ENCODE peak calls at places on chromosomes 16 and 17, in ten cellular contexts. Y is brain microvascular endothelial cell, L is ovary, F is psoas muscle, I is tibial artery, G is IMR-90, T is left ventricle myocardium inferior, V is HCT116, D is Peyer's patch, Z is Caco-2. O is an unnamed sample.

GRCh38 chr16:49464877-49465504 is 91.4 kb downstream of the C16orf78 start:
- DNase-seq in Y (no peak), L (peak; percentile 31), F (no peak), I (no peak), G (no peak), T (no peak), V (no peak), D (no peak), Z (no peak), O (no peak)

GRCh38 chr17:77281024-77281903 is 140.5 kb downstream of the SEC14L1 start:
- DNase-seq in Y (no peak), L (peak; percentile 63), F (peak; percentile 52), I (no peak), G (peak; percentile 29), T (peak; percentile 43), V (no peak), D (peak; percentile 68), Z (peak; percentile 75), O (no peak)

GRCh38 chr17:67582632-67583230 is 135.0 kb upstream of the NOL11 start:
- DNase-seq in Y (no peak), L (peak; percentile 69), F (no peak), I (no peak), G (peak; percentile 62), T (no peak), V (no peak), D (no peak), Z (no peak), O (no peak)

GRCh38 chr17:45338023-45338781 is 21.4 kb upstream of the MAP3K14 start:
- DNase-seq in Y (no peak), L (no peak), F (peak; percentile 42), I (peak; percentile 55), G (no peak), T (no peak), V (no peak), D (no peak), Z (peak; percentile 26), O (no peak)

GRCh38 chr16:67963325-67964321 is 4.8 kb downstream of the SLC12A4 start:
- DNase-seq in Y (no peak), L (peak; percentile 57), F (no peak), I (no peak), G (no peak), T (no peak), V (no peak), D (no peak), Z (no peak), O (no peak)

GRCh38 chr16:68235882-68236803 is at the start of gene ESRP2:
- DNase-seq in Y (no peak), L (peak; percentile 55), F (peak; percentile 36), I (no peak), G (no peak), T (no peak), V (peak; percentile 84), D (peak; percentile 47), Z (peak; percentile 95), O (no peak)

GRCh38 chr17:37476431-37477130 is 13.1 kb upstream of the DUSP14 start:
- DNase-seq in Y (no peak), L (no peak), F (no peak), I (no peak), G (peak; percentile 55), T (peak; percentile 22), V (no peak), D (no peak), Z (peak; percentile 76), O (no peak)

GRCh38 chr16:89711601-89712475 is 8.9 kb downstream of the VPS9D1 start:
- DNase-seq in Y (peak; percentile 43), L (peak; percentile 67), F (no peak), I (no peak), G (peak; percentile 50), T (no peak), V (peak; percentile 73), D (peak; percentile 78), Z (peak; percentile 82), O (no peak)

GRCh38 chr17:74801896-74802295 is 25.8 kb upstream of the NAT9 start:
- DNase-seq in Y (no peak), L (no peak), F (no peak), I (no peak), G (no peak), T (no peak), V (no peak), D (no peak), Z (no peak), O (no peak)

GRCh38 chr17:19003966-19004600 is 481 bp downstream of the FAM83G start:
- DNase-seq in Y (no peak), L (no peak), F (no peak), I (no peak), G (peak; percentile 36), T (no peak), V (no peak), D (peak; percentile 39), Z (peak; percentile 62), O (no peak)

GRCh38 chr16:58503863-58504688 is 4.1 kb downstream of the NDRG4 start:
- DNase-seq in Y (no peak), L (no peak), F (no peak), I (no peak), G (no peak), T (no peak), V (no peak), D (no peak), Z (peak; percentile 35), O (no peak)

GRCh38 chr17:60559995-60560859 is 34.2 kb upstream of the APPBP2 start:
- DNase-seq in Y (no peak), L (no peak), F (no peak), I (no peak), G (no peak), T (no peak), V (no peak), D (no peak), Z (no peak), O (no peak)

GRCh38 chr17:4898351-4898750 is 985 bp upstream of the C17orf107 start:
- DNase-seq in Y (no peak), L (no peak), F (no peak), I (no peak), G (no peak), T (no peak), V (no peak), D (no peak), Z (no peak), O (no peak)
- H3K36me3 ChIP-seq in Y (peaks cover 29% of the 10 kb centered on the region), L (no peaks in the 10 kb centered on the region), F (no peaks in the 10 kb centered on the region), I (peaks cover 40% of the 10 kb centered on the region), G (peaks cover 40% of the 10 kb centered on the region), T (peaks cover 36% of the 10 kb centered on the region), V (peaks cover 11% of the 10 kb centered on the region), D (no peaks in the 10 kb centered on the region), Z (no peaks in the 10 kb centered on the region), O (no peaks in the 10 kb centered on the region)

GRCh38 chr17:34584805-34585416 is 5.5 kb downstream of the TMEM132E start:
- DNase-seq in Y (no peak), L (no peak), F (no peak), I (no peak), G (peak; percentile 2), T (no peak), V (no peak), D (no peak), Z (no peak), O (no peak)
- TF ChIP-seq CTCF in Y (peak; percentile 24), L (no peak), F (no peak), I (no peak), G (no peak), T (no peak), V (no peak), D (no peak), Z (no peak), O (no peak)

GRCh38 chr16:88453217-88453531 is at the start of gene ZFPM1:
- DNase-seq in Y (no peak), L (no peak), F (no peak), I (no peak), G (no peak), T (no peak), V (no peak), D (no peak), Z (no peak), O (no peak)

GRCh38 chr16:88455610-88456355 is 2.7 kb downstream of the ZFPM1 start:
- DNase-seq in Y (peak; percentile 36), L (no peak), F (no peak), I (no peak), G (peak; percentile 43), T (no peak), V (peak; percentile 56), D (peak; percentile 67), Z (peak; percentile 73), O (no peak)

GRCh38 chr16:88453621-88454314 is 688 bp downstream of the ZFPM1 start:
- DNase-seq in Y (no peak), L (no peak), F (no peak), I (no peak), G (no peak), T (no peak), V (no peak), D (no peak), Z (no peak), O (no peak)

GRCh38 chr16:88452485-88453216 is 429 bp upstream of the ZFPM1 start:
- DNase-seq in Y (peak; percentile 92), L (peak; percentile 99), F (peak; percentile 97), I (peak; percentile 95), G (peak; percentile 89), T (peak; percentile 98), V (peak; percentile 92), D (peak; percentile 99), Z (peak; percentile 97), O (peak; percentile 60)

DNA sequence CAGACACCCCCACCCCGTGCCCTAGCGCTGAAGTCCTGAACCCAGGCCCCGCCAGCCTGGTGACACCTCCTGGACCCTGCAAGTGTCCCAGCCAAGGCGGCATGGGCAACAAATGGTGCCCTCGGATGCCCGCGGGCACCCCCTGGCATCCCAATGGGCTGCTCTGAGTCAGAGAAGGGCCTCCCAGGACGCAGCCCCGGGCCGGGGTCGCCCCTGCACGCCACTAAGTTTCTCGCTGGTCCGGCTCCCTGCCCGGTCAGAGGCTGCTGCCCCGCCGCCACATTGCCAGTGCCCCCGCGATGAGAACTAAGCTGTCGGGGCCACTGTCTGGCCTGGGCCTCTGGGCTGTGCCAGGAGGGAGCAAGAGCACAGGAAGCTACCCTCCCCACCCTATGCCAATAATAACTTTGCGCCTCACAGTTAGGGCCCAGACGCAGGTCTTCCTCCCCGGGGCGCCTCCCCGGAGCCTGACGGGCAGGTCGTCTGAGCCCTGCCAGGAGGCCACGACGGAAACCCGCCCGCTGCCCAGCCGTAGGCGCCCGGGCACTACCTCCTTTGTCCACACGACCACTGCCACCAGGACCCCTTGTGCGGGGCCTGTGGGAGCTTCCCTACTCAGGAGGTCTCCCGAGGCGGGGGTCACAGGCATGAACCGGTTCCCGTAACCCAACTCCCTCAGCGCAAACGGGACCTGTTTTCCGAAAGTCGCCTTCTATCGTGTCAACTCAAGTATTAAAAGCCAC is 1.4 kb downstream of the ZFPM1 start:
- DNase-seq in Y (no peak), L (no peak), F (no peak), I (no peak), G (no peak), T (no peak), V (no peak), D (peak; percentile 54), Z (no peak), O (no peak)
- H3K4me3 ChIP-seq in Y (peak overlapping the region; percentile 51), L (peak overlapping the region; percentile 39), F (peak overlapping the region; percentile 68), I (peak overlapping the region; percentile 48), G (peak overlapping the region; percentile 55), T (peak overlapping the region; percentile 76), V (peak overlapping the region; percentile 94), D (peak overlapping the region; percentile 64), Z (peak overlapping the region; percentile 80), O (peak overlapping the region; percentile 47)

DNA sequence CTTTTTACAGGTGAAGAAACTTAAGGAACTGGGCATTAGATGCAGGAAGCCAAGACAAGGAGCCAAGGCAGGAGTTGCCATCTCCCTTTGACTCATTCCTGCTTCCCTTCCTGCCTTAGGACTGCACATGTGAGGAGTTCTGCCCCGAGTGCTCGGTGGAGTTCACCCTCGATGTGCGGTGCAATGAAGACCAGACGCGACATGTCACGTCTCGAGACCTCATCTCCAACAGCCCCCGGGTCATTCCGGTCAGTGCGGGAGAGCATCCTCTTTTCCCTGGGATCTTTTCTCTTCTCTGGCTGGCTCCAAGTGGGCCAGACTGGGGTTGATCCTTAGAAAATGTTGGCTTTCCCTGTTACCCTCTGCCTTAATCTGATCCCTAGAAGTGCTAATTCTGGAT is 6.6 kb downstream of the POLR2C start:
- DNase-seq in Y (no peak), L (no peak), F (no peak), I (no peak), G (no peak), T (no peak), V (no peak), D (no peak), Z (no peak), O (no peak)
- H3K36me3 ChIP-seq in Y (peaks cover 86% of the 10 kb centered on the region), L (no peaks in the 10 kb centered on the region), F (peaks cover 2% of the 10 kb centered on the region), I (peaks cover 84% of the 10 kb centered on the region), G (peaks cover 69% of the 10 kb centered on the region), T (peaks cover 94% of the 10 kb centered on the region), V (peaks cover 74% of the 10 kb centered on the region), D (no peaks in the 10 kb centered on the region), Z (peaks cover 22% of the 10 kb centered on the region), O (peaks cover 8% of the 10 kb centered on the region)

O was measured in kidney epithelial cell.